ENCODE peak calls at places on chromosome 13, in six cellular contexts. N, I, G, B, D and Q are unnamed samples.
A peak's percentile ranks its signal among the peaks of the same experiment; 100 is the strongest.

GRCh38 chr13:23851106-23851505 is 38.1 kb downstream of the MIPEP start:
- DNase-seq in N (no peak), I (no peak), G (no peak), B (no peak), D (no peak), Q (no peak)

GRCh38 chr13:50123862-50124535 is 108.8 kb downstream of the KCNRG start:
- DNase-seq in N (no peak), I (peak; percentile 90), G (peak; percentile 92), B (peak; percentile 78), D (no peak), Q (peak; percentile 91)

GRCh38 chr13:24207841-24208240 is 47.3 kb downstream of the SPATA13 start:
- DNase-seq in N (no peak), I (no peak), G (no peak), B (no peak), D (no peak), Q (no peak)

GRCh38 chr13:51861728-51862300 is at the start of gene CCDC70:
- DNase-seq in N (no peak), I (no peak), G (peak; percentile 21), B (no peak), D (no peak), Q (no peak)

GRCh38 chr13:109123971-109124370 is 494.6 kb downstream of the MYO16 start:
- DNase-seq in N (no peak), I (no peak), G (no peak), B (no peak), D (no peak), Q (no peak)

GRCh38 chr13:77981191-77981925 is 62.7 kb upstream of the EDNRB start:
- DNase-seq in N (no peak), I (no peak), G (no peak), B (no peak), D (no peak), Q (no peak)

GRCh38 chr13:41470187-41470586 is 12.8 kb downstream of the RGCC start:
- DNase-seq in N (no peak), I (no peak), G (no peak), B (no peak), D (no peak), Q (no peak)

GRCh38 chr13:90485441-90485840 is 862.0 kb upstream of the MIR17HG start:
- DNase-seq in N (no peak), I (no peak), G (no peak), B (no peak), D (no peak), Q (no peak)

GRCh38 chr13:31201341-31202024 is 1.7 kb downstream of the B3GLCT start:
- DNase-seq in N (peak; percentile 44), I (no peak), G (no peak), B (no peak), D (no peak), Q (no peak)

GRCh38 chr13:80009760-80010159 is 331.2 kb downstream of the SPRY2 start:
- DNase-seq in N (no peak), I (no peak), G (no peak), B (no peak), D (no peak), Q (no peak)

GRCh38 chr13:82878536-82878935 is 1003.7 kb downstream of the SLITRK1 start:
- DNase-seq in N (no peak), I (no peak), G (no peak), B (no peak), D (no peak), Q (no peak)

GRCh38 chr13:39106216-39106995 is 68.2 kb downstream of the NHLRC3 start:
- DNase-seq in N (no peak), I (peak; percentile 4), G (no peak), B (no peak), D (no peak), Q (no peak)

GRCh38 chr13:35926859-35927530 is 204.2 kb downstream of the DCLK1 start:
- DNase-seq in N (no peak), I (no peak), G (no peak), B (no peak), D (no peak), Q (no peak)

GRCh38 chr13:21837288-21837687 is 166.4 kb downstream of the FGF9 start:
- DNase-seq in N (no peak), I (peak; percentile 59), G (no peak), B (no peak), D (no peak), Q (no peak)

GRCh38 chr13:20901668-20902437 is 693 bp downstream of the XPO4 start:
- DNase-seq in N (peak; percentile 47), I (peak; percentile 54), G (peak; percentile 15), B (no peak), D (no peak), Q (peak; percentile 70)

GRCh38 chr13:98910501-98910951 is 67.3 kb downstream of the DOCK9 start:
- DNase-seq in N (no peak), I (peak; percentile 7), G (no peak), B (no peak), D (no peak), Q (no peak)

DNA sequence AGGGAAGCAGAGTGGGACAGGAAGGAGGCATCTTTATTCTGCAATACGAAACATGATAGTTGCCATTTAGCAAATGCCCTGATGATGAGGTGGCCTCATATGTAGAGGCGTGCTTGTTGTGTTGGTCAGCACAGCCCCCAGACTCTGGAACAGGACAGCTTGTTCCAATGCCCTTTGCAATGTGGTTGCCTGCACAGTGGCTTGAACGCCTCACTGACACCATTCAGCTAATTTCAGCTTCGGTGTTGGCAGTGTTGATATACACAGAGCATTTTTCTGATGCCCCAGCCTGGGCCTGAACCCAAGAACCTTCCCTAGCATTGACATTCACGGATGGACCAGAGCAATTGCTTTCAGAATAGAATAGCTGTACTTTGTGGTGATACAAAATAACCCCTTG is 133.3 kb downstream of the HS6ST3 start:
- DNase-seq in N (no peak), I (no peak), G (no peak), B (no peak), D (no peak), Q (no peak)
- TF ChIP-seq POLR2AphosphoS5 in N (no peak), I (no peak), G (no peak), B (no peak), D (no peak), Q (no peak)

DNA sequence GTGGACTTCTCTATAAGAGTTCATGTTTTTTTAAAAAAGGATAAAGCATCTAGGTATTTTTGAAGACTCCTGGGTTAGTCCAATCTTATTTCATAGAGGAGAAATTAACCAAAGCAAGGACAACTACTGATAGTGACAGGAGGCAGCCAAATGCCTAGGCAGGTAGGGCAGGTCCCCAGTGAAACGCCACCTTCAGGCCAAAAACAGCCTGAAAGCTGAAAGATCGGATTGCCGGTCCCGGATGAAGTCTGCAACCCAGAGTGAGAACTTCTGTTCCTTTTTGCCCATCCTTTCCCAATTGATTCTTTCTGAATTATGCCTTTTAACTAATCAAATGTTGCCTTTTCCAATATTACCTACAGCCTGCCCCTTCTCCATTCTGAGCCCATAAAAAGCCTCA is 6.1 kb upstream of the GGACT start:
- DNase-seq in N (no peak), I (peak; percentile 18), G (peak; percentile 22), B (no peak), D (no peak), Q (no peak)
- TF ChIP-seq GABPA in N (no peak), I (no peak), G (no peak), B (no peak), D (no peak), Q (no peak)

DNA sequence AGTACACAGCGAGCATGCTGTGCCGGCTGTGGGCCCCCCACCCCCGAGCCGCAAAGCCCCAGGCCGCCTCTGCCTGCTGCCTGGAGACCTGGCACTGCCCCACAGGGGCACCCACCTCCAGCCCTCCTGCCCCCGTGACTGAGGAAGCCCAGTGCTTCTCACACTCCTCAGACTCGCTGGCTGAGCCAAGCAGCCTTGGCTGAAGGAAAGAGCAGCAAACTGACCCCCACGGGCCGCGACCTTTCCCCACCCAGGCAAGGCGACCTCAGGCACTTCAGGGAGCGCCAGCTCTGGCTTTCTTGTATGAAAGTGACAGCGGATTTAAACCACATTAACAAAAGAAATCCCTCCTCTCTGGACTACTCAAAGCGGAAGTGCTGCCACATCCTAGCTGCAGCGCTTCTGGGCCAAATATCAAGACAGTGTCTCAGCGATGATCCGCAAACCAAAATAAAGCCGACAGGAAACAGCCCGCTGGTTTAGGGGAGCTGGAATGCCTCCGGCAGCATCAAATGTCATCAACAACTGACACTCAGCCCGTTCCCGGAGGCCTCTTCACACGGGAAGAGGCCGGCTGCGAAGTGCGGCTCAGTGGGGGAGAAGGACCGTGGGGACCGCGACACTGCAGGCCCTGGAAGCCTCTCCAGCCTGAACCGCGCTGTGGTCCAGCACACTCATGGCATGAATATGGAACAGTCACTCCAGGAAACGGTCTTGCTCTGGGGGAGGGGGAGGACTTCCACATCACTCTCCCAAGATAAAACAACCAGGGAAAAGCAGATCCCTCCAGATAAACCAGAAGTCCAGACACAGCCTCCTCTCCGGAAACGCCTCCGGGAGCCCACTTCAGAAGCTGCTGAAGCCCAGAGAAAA is 1.5 kb downstream of the RASA3 start:
- DNase-seq in N (peak; percentile 88), I (no peak), G (peak; percentile 37), B (no peak), D (no peak), Q (no peak)
- TF ChIP-seq POLR2AphosphoS5 in N (peak; percentile 44), I (no peak), G (no peak), B (no peak), D (no peak), Q (no peak)

GRCh38 chr13:29936961-29937360 is 86.5 kb upstream of the UBL3 start:
- DNase-seq in N (no peak), I (no peak), G (no peak), B (no peak), D (no peak), Q (no peak)

GRCh38 chr13:29936051-29936813 is 85.8 kb upstream of the UBL3 start:
- DNase-seq in N (no peak), I (no peak), G (no peak), B (no peak), D (no peak), Q (peak; percentile 20)

GRCh38 chr13:29937836-29938235 is 87.4 kb upstream of the UBL3 start:
- DNase-seq in N (no peak), I (no peak), G (no peak), B (no peak), D (no peak), Q (no peak)

GRCh38 chr13:29939158-29939557 is 88.7 kb upstream of the UBL3 start:
- DNase-seq in N (no peak), I (no peak), G (no peak), B (no peak), D (no peak), Q (no peak)

DNA sequence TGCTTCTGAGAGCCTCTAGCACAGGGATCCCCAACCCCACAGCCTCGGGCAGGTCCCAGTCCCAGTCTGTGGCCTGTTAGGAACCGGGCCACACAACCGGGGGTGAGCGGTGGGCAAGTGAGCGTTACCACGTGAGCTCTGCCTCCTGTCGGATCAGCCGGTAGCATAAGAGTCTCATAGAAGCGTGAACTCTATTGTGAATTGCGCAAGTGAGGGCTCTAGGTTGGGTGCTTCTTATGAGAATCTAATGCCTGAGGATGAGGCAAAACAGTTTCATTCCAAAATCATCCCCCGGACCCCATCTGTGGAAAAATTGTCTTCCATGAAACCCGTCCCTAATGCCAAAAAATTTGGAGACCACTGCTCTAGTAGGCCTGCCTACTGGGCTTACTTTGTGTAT is 87.0 kb upstream of the UBL3 start:
- DNase-seq in N (no peak), I (no peak), G (no peak), B (no peak), D (no peak), Q (no peak)
- TF ChIP-seq GABPA in N (no peak), I (no peak), G (no peak), B (no peak), D (no peak), Q (no peak)

GRCh38 chr13:44350775-44351504 is 22.7 kb upstream of the SERP2 start:
- DNase-seq in N (peak; percentile 31), I (no peak), G (no peak), B (no peak), D (no peak), Q (no peak)
- TF ChIP-seq POLR2AphosphoS5 in N (no peak), I (no peak), G (no peak), B (no peak), D (no peak), Q (no peak)